ENCODE peak calls at places on chromosome 17, in ten cellular contexts. One of them, this sample, is unnamed.

GRCh38 chr17:68057531-68057952 is 22.0 kb downstream of the KPNA2 start:
- DNase-seq in right atrium auricular region: peak; percentile 49
- DNase-seq in fibroblast of villous mesenchyme: peak; percentile 53
- DNase-seq in BE2C: peak; percentile 27
- DNase-seq in brain microvascular endothelial cell: peak; percentile 58
- DNase-seq in fibroblast of mammary gland: peak; percentile 60
- DNase-seq in AG09309: no peak
- DNase-seq in lower leg skin: no peak
- DNase-seq in upper lobe of right lung: no peak
- DNase-seq in Peyer's patch: peak; percentile 68
- DNase-seq in this sample: no peak

GRCh38 chr17:17702821-17703607 is 21.8 kb downstream of the RAI1 start:
- DNase-seq in AG09309: no peak
- DNase-seq in lower leg skin: no peak
- DNase-seq in right atrium auricular region: no peak
- DNase-seq in BE2C: no peak
- DNase-seq in brain microvascular endothelial cell: no peak
- DNase-seq in fibroblast of mammary gland: peak; percentile 61
- DNase-seq in fibroblast of villous mesenchyme: peak; percentile 77
- DNase-seq in upper lobe of right lung: no peak
- DNase-seq in Peyer's patch: no peak
- DNase-seq in this sample: no peak

GRCh38 chr17:53633856-53634255 is 188.9 kb upstream of the KIF2B start:
- DNase-seq in AG09309: no peak
- DNase-seq in lower leg skin: no peak
- DNase-seq in Peyer's patch: no peak
- DNase-seq in fibroblast of villous mesenchyme: no peak
- DNase-seq in brain microvascular endothelial cell: no peak
- DNase-seq in BE2C: no peak
- DNase-seq in fibroblast of mammary gland: no peak
- DNase-seq in upper lobe of right lung: no peak
- DNase-seq in right atrium auricular region: no peak
- DNase-seq in this sample: no peak

GRCh38 chr17:74453665-74454196 is 12.7 kb upstream of the CD300A start:
- DNase-seq in lower leg skin: no peak
- DNase-seq in AG09309: no peak
- DNase-seq in fibroblast of mammary gland: no peak
- DNase-seq in right atrium auricular region: no peak
- DNase-seq in brain microvascular endothelial cell: no peak
- DNase-seq in Peyer's patch: peak; percentile 93
- DNase-seq in BE2C: no peak
- DNase-seq in fibroblast of villous mesenchyme: no peak
- DNase-seq in upper lobe of right lung: no peak
- DNase-seq in this sample: no peak

GRCh38 chr17:74198694-74199093 is 4.8 kb upstream of the RPL38 start:
- DNase-seq in Peyer's patch: no peak
- DNase-seq in AG09309: no peak
- DNase-seq in lower leg skin: no peak
- DNase-seq in brain microvascular endothelial cell: no peak
- DNase-seq in BE2C: no peak
- DNase-seq in upper lobe of right lung: no peak
- DNase-seq in right atrium auricular region: no peak
- DNase-seq in fibroblast of mammary gland: no peak
- DNase-seq in fibroblast of villous mesenchyme: no peak
- DNase-seq in this sample: no peak

GRCh38 chr17:65191805-65192740 is 54.9 kb downstream of the RGS9 start:
- DNase-seq in AG09309: no peak
- DNase-seq in right atrium auricular region: no peak
- DNase-seq in upper lobe of right lung: no peak
- DNase-seq in fibroblast of villous mesenchyme: peak; percentile 73
- DNase-seq in Peyer's patch: no peak
- DNase-seq in BE2C: no peak
- DNase-seq in brain microvascular endothelial cell: peak; percentile 80
- DNase-seq in lower leg skin: no peak
- DNase-seq in fibroblast of mammary gland: peak; percentile 54
- DNase-seq in this sample: no peak

GRCh38 chr17:260031-260791 is 78.8 kb upstream of the DOC2B start:
- DNase-seq in brain microvascular endothelial cell: no peak
- DNase-seq in fibroblast of mammary gland: no peak
- DNase-seq in AG09309: no peak
- DNase-seq in upper lobe of right lung: peak; percentile 40
- DNase-seq in right atrium auricular region: no peak
- DNase-seq in BE2C: no peak
- DNase-seq in fibroblast of villous mesenchyme: no peak
- DNase-seq in Peyer's patch: peak; percentile 31
- DNase-seq in lower leg skin: no peak
- DNase-seq in this sample: no peak

GRCh38 chr17:14296511-14296910 is 4.4 kb upstream of the HS3ST3B1 start:
- DNase-seq in Peyer's patch: no peak
- DNase-seq in AG09309: no peak
- DNase-seq in upper lobe of right lung: no peak
- DNase-seq in lower leg skin: no peak
- DNase-seq in BE2C: no peak
- DNase-seq in fibroblast of mammary gland: no peak
- DNase-seq in right atrium auricular region: no peak
- DNase-seq in brain microvascular endothelial cell: no peak
- DNase-seq in fibroblast of villous mesenchyme: no peak
- DNase-seq in this sample: no peak

GRCh38 chr17:83185023-83186002 is 105.9 kb downstream of the METRNL start:
- DNase-seq in fibroblast of villous mesenchyme: no peak
- DNase-seq in right atrium auricular region: peak; percentile 46
- DNase-seq in fibroblast of mammary gland: no peak
- DNase-seq in brain microvascular endothelial cell: no peak
- DNase-seq in BE2C: no peak
- DNase-seq in AG09309: no peak
- DNase-seq in lower leg skin: peak; percentile 11
- DNase-seq in upper lobe of right lung: no peak
- DNase-seq in Peyer's patch: peak; percentile 30
- DNase-seq in this sample: no peak

GRCh38 chr17:37490022-37490587 is 414 bp downstream of the DUSP14 start:
- DNase-seq in Peyer's patch: peak; percentile 85
- DNase-seq in upper lobe of right lung: peak; percentile 83
- DNase-seq in fibroblast of mammary gland: peak; percentile 51
- DNase-seq in right atrium auricular region: no peak
- DNase-seq in lower leg skin: peak; percentile 60
- DNase-seq in brain microvascular endothelial cell: peak; percentile 54
- DNase-seq in fibroblast of villous mesenchyme: peak; percentile 55
- DNase-seq in BE2C: peak; percentile 86
- DNase-seq in AG09309: no peak
- DNase-seq in this sample: peak; percentile 73

GRCh38 chr17:16406742-16407674 is 8.4 kb upstream of the TRPV2 start:
- DNase-seq in right atrium auricular region: no peak
- DNase-seq in upper lobe of right lung: peak; percentile 71
- DNase-seq in lower leg skin: no peak
- DNase-seq in fibroblast of villous mesenchyme: peak; percentile 37
- DNase-seq in AG09309: no peak
- DNase-seq in Peyer's patch: no peak
- DNase-seq in fibroblast of mammary gland: no peak
- DNase-seq in brain microvascular endothelial cell: no peak
- DNase-seq in BE2C: peak; percentile 57
- DNase-seq in this sample: peak; percentile 56

GRCh38 chr17:13835151-13835550 is 233.4 kb upstream of the HS3ST3A1 start:
- DNase-seq in Peyer's patch: no peak
- DNase-seq in fibroblast of villous mesenchyme: no peak
- DNase-seq in right atrium auricular region: no peak
- DNase-seq in upper lobe of right lung: no peak
- DNase-seq in AG09309: no peak
- DNase-seq in BE2C: no peak
- DNase-seq in brain microvascular endothelial cell: no peak
- DNase-seq in fibroblast of mammary gland: no peak
- DNase-seq in lower leg skin: no peak
- DNase-seq in this sample: no peak

GRCh38 chr17:1099242-1099641 is 80.5 kb downstream of the ABR start:
- DNase-seq in BE2C: no peak
- DNase-seq in Peyer's patch: no peak
- DNase-seq in right atrium auricular region: no peak
- DNase-seq in brain microvascular endothelial cell: no peak
- DNase-seq in upper lobe of right lung: no peak
- DNase-seq in fibroblast of mammary gland: no peak
- DNase-seq in fibroblast of villous mesenchyme: no peak
- DNase-seq in lower leg skin: no peak
- DNase-seq in AG09309: no peak
- DNase-seq in this sample: no peak

GRCh38 chr17:65985571-65985970 is 206.4 kb downstream of the CEP112 start:
- DNase-seq in fibroblast of mammary gland: peak; percentile 41
- DNase-seq in lower leg skin: no peak
- DNase-seq in AG09309: peak; percentile 2
- DNase-seq in right atrium auricular region: no peak
- DNase-seq in fibroblast of villous mesenchyme: no peak
- DNase-seq in Peyer's patch: no peak
- DNase-seq in BE2C: no peak
- DNase-seq in upper lobe of right lung: no peak
- DNase-seq in brain microvascular endothelial cell: no peak
- DNase-seq in this sample: no peak

GRCh38 chr17:2395258-2396170 is 5.3 kb downstream of the MNT start:
- DNase-seq in upper lobe of right lung: peak; percentile 81
- DNase-seq in fibroblast of mammary gland: peak; percentile 58
- DNase-seq in BE2C: peak; percentile 33
- DNase-seq in right atrium auricular region: no peak
- DNase-seq in Peyer's patch: no peak
- DNase-seq in fibroblast of villous mesenchyme: peak; percentile 79
- DNase-seq in lower leg skin: no peak
- DNase-seq in AG09309: no peak
- DNase-seq in brain microvascular endothelial cell: peak; percentile 63
- DNase-seq in this sample: no peak

GRCh38 chr17:20967776-20968175 is 75.0 kb downstream of the USP22 start:
- DNase-seq in brain microvascular endothelial cell: no peak
- DNase-seq in right atrium auricular region: no peak
- DNase-seq in AG09309: no peak
- DNase-seq in lower leg skin: no peak
- DNase-seq in BE2C: no peak
- DNase-seq in fibroblast of villous mesenchyme: peak; percentile 14
- DNase-seq in Peyer's patch: no peak
- DNase-seq in fibroblast of mammary gland: peak; percentile 16
- DNase-seq in upper lobe of right lung: no peak
- DNase-seq in this sample: no peak

GRCh38 chr17:1707107-1707506 is 3.1 kb downstream of the TLCD2 start:
- DNase-seq in lower leg skin: no peak
- DNase-seq in fibroblast of mammary gland: no peak
- DNase-seq in BE2C: no peak
- DNase-seq in Peyer's patch: no peak
- DNase-seq in right atrium auricular region: no peak
- DNase-seq in fibroblast of villous mesenchyme: no peak
- DNase-seq in upper lobe of right lung: no peak
- DNase-seq in AG09309: no peak
- DNase-seq in brain microvascular endothelial cell: no peak
- DNase-seq in this sample: no peak

GRCh38 chr17:43556292-43556691 is 10.2 kb upstream of the ETV4 start:
- DNase-seq in fibroblast of mammary gland: peak; percentile 95
- DNase-seq in brain microvascular endothelial cell: no peak
- DNase-seq in AG09309: no peak
- DNase-seq in lower leg skin: peak; percentile 77
- DNase-seq in Peyer's patch: peak; percentile 81
- DNase-seq in right atrium auricular region: no peak
- DNase-seq in BE2C: no peak
- DNase-seq in fibroblast of villous mesenchyme: peak; percentile 90
- DNase-seq in upper lobe of right lung: peak; percentile 66
- DNase-seq in this sample: no peak

GRCh38 chr17:62727916-62728672 is 80.0 kb downstream of the MARCHF10 start:
- DNase-seq in lower leg skin: no peak
- DNase-seq in fibroblast of mammary gland: no peak
- DNase-seq in upper lobe of right lung: no peak
- DNase-seq in Peyer's patch: peak; percentile 6
- DNase-seq in AG09309: no peak
- DNase-seq in brain microvascular endothelial cell: no peak
- DNase-seq in BE2C: no peak
- DNase-seq in fibroblast of villous mesenchyme: no peak
- DNase-seq in right atrium auricular region: no peak
- DNase-seq in this sample: no peak
- TF ChIP-seq CTCF in lower leg skin: no peak
- TF ChIP-seq CTCF in fibroblast of mammary gland: no peak
- TF ChIP-seq CTCF in upper lobe of right lung: no peak
- TF ChIP-seq CTCF in Peyer's patch: no peak
- TF ChIP-seq CTCF in AG09309: no peak
- TF ChIP-seq CTCF in brain microvascular endothelial cell: peak; percentile 6
- TF ChIP-seq CTCF in BE2C: peak; percentile 21
- TF ChIP-seq CTCF in fibroblast of villous mesenchyme: no peak
- TF ChIP-seq CTCF in right atrium auricular region: peak; percentile 43
- TF ChIP-seq CTCF in this sample: no peak

DNA sequence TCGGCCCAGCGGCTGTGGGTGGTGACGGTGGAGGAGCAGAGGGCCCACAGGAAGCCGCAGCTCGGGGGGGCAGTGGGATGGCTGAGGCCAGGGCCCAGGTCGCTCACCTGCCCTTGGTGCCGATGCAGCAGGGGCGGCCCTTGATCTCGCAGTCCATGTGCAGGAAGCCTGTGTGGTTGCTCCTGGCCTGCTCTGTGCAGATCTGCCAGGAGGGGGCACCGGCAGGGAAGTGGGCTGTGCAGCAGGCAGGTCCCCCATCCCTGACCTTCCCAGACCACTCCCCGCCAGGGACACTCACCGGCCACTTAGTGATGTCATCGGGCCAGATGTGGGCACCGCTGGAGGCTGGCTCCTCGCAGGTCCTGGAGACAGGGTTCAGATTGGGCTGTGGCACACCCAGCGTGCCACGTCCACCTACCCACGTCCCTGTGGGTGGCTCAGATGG is 6.2 kb downstream of the AANAT start:
- DNase-seq in AG09309: no peak
- DNase-seq in right atrium auricular region: no peak
- DNase-seq in BE2C: peak; percentile 52
- DNase-seq in fibroblast of mammary gland: no peak
- DNase-seq in fibroblast of villous mesenchyme: no peak
- DNase-seq in lower leg skin: no peak
- DNase-seq in upper lobe of right lung: peak; percentile 67
- DNase-seq in Peyer's patch: no peak
- DNase-seq in brain microvascular endothelial cell: no peak
- DNase-seq in this sample: no peak
- TF ChIP-seq CTCF in AG09309: peak; percentile 38
- TF ChIP-seq CTCF in right atrium auricular region: peak; percentile 18
- TF ChIP-seq CTCF in BE2C: peak; percentile 39
- TF ChIP-seq CTCF in fibroblast of mammary gland: peak; percentile 29
- TF ChIP-seq CTCF in fibroblast of villous mesenchyme: peak; percentile 33
- TF ChIP-seq CTCF in lower leg skin: no peak
- TF ChIP-seq CTCF in upper lobe of right lung: peak; percentile 12
- TF ChIP-seq CTCF in Peyer's patch: no peak
- TF ChIP-seq CTCF in brain microvascular endothelial cell: peak; percentile 64
- TF ChIP-seq CTCF in this sample: no peak

GRCh38 chr17:50112694-50113093 is 17.3 kb downstream of the SAMD14 start:
- DNase-seq in fibroblast of villous mesenchyme: no peak
- DNase-seq in right atrium auricular region: no peak
- DNase-seq in fibroblast of mammary gland: no peak
- DNase-seq in AG09309: no peak
- DNase-seq in brain microvascular endothelial cell: no peak
- DNase-seq in upper lobe of right lung: no peak
- DNase-seq in lower leg skin: no peak
- DNase-seq in BE2C: no peak
- DNase-seq in Peyer's patch: no peak
- DNase-seq in this sample: no peak
- TF ChIP-seq CTCF in fibroblast of villous mesenchyme: no peak
- TF ChIP-seq CTCF in right atrium auricular region: no peak
- TF ChIP-seq CTCF in fibroblast of mammary gland: no peak
- TF ChIP-seq CTCF in AG09309: no peak
- TF ChIP-seq CTCF in brain microvascular endothelial cell: no peak
- TF ChIP-seq CTCF in upper lobe of right lung: no peak
- TF ChIP-seq CTCF in lower leg skin: no peak
- TF ChIP-seq CTCF in BE2C: no peak
- TF ChIP-seq CTCF in Peyer's patch: peak; percentile 44
- TF ChIP-seq CTCF in this sample: no peak

DNA sequence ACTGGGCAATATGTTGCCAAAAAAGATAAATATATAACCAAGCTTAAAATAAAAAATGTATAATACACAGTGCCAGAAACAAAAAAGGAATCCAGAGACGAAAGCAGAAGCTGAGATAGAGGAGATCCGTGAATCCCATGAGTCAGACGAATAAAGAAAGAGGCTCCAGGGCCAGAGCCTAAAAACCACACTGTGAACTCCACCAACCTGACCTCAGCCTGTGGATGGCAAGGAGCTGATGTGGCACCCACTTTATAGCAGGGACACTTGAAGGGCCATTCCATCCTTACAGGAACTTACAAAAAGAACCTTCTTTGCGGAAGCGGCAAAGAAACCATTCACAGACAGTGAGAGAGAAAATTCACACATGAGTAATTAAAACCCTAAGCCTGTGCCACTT is 34.7 kb downstream of the PITPNM3 start:
- DNase-seq in fibroblast of mammary gland: no peak
- DNase-seq in right atrium auricular region: no peak
- DNase-seq in brain microvascular endothelial cell: no peak
- DNase-seq in BE2C: no peak
- DNase-seq in upper lobe of right lung: no peak
- DNase-seq in lower leg skin: no peak
- DNase-seq in fibroblast of villous mesenchyme: no peak
- DNase-seq in AG09309: no peak
- DNase-seq in Peyer's patch: peak; percentile 14
- DNase-seq in this sample: no peak
- TF ChIP-seq CTCF in fibroblast of mammary gland: no peak
- TF ChIP-seq CTCF in right atrium auricular region: no peak
- TF ChIP-seq CTCF in brain microvascular endothelial cell: no peak
- TF ChIP-seq CTCF in BE2C: no peak
- TF ChIP-seq CTCF in upper lobe of right lung: no peak
- TF ChIP-seq CTCF in lower leg skin: no peak
- TF ChIP-seq CTCF in fibroblast of villous mesenchyme: no peak
- TF ChIP-seq CTCF in AG09309: no peak
- TF ChIP-seq CTCF in Peyer's patch: no peak
- TF ChIP-seq CTCF in this sample: no peak